ENCODE peak calls at places on chromosomes 3 and 15, in ten cellular contexts. Z is GM04504, C is RCC 7860, E is HT1080, J is NCI-H510A treated with DMSO at 0.1 percent for 48 hours, T is GM12892, N is AG20443, M is Peyer's patch, Y is HT-29, A is cardiac muscle cell. F is an unnamed sample.

GRCh38 chr3:42061711-42062408 is 29.3 kb upstream of the TRAK1 start:
- DNase-seq in Z (peak), C (peak), E (peak), J (no peak), T (no peak), N (peak), M (no peak), Y (no peak), A (peak), F (no peak)

GRCh38 chr3:96813820-96814580 is 394 bp upstream of the EPHA6 start:
- DNase-seq in Z (peak), C (peak), E (peak), J (peak), T (peak), N (peak), M (no peak), Y (no peak), A (peak), F (no peak)

GRCh38 chr3:24305795-24306467 is 188.7 kb downstream of the THRB start:
- DNase-seq in Z (no peak), C (no peak), E (peak), J (no peak), T (no peak), N (no peak), M (no peak), Y (no peak), A (peak), F (no peak)

GRCh38 chr3:57951106-57951882 is 56.9 kb upstream of the FLNB start:
- DNase-seq in Z (no peak), C (peak), E (peak), J (no peak), T (no peak), N (peak), M (no peak), Y (peak), A (peak), F (peak)

GRCh38 chr3:89107461-89108035 is at the start of gene EPHA3:
- DNase-seq in Z (peak), C (no peak), E (peak), J (peak), T (no peak), N (peak), M (peak), Y (no peak), A (peak), F (no peak)

GRCh38 chr3:187935623-187936156 is 190.4 kb upstream of the BCL6 start:
- DNase-seq in Z (no peak), C (no peak), E (peak), J (no peak), T (peak), N (no peak), M (peak), Y (no peak), A (no peak), F (no peak)

GRCh38 chr3:46371802-46372340 is 1.1 kb downstream of the CCR5 start:
- DNase-seq in Z (no peak), C (no peak), E (no peak), J (no peak), T (no peak), N (no peak), M (no peak), Y (no peak), A (no peak), F (no peak)

GRCh38 chr15:57060799-57061198 is 142.4 kb downstream of the TCF12 start:
- DNase-seq in Z (peak), C (peak), E (peak), J (no peak), T (no peak), N (peak), M (no peak), Y (no peak), A (peak), F (peak)

GRCh38 chr3:99659032-99659431 is 20.6 kb downstream of the COL8A1 start:
- DNase-seq in Z (peak), C (peak), E (peak), J (no peak), T (no peak), N (peak), M (no peak), Y (no peak), A (peak), F (peak)

GRCh38 chr15:88894819-88895767 is at the start of gene HAPLN3:
- DNase-seq in Z (no peak), C (no peak), E (peak), J (no peak), T (peak), N (peak), M (peak), Y (peak), A (peak), F (no peak)

F was measured in RKO.